ENCODE peak calls at places on chromosomes 1 and 21, in eight cellular contexts. E, W, G, F, X, N, U and K are unnamed samples.

GRCh38 chr1:101308935-101309333 is 72.1 kb downstream of the S1PR1 start:
- DNase-seq in E (no peak), W (no peak), G (no peak), F (no peak), X (no peak), N (no peak), U (no peak), K (peak; percentile 50)

GRCh38 chr1:192983349-192983980 is 75.7 kb downstream of the UCHL5 start:
- DNase-seq in E (no peak), W (no peak), G (no peak), F (no peak), X (no peak), N (no peak), U (no peak), K (peak; percentile 89)

GRCh38 chr1:92210701-92211100 is 7.0 kb upstream of the C1orf146 start:
- DNase-seq in E (no peak), W (no peak), G (no peak), F (no peak), X (peak; percentile 61), N (no peak), U (no peak), K (peak; percentile 49)

GRCh38 chr1:86972262-86972661 is 57.8 kb downstream of the HS2ST1 start:
- DNase-seq in E (no peak), W (no peak), G (no peak), F (no peak), X (no peak), N (no peak), U (no peak), K (peak; percentile 32)

GRCh38 chr1:179937668-179938259 is 16.8 kb upstream of the CEP350 start:
- DNase-seq in E (no peak), W (no peak), G (no peak), F (no peak), X (no peak), N (no peak), U (no peak), K (no peak)

GRCh38 chr1:212600980-212601379 is 7.6 kb upstream of the ATF3 start:
- DNase-seq in E (peak; percentile 18), W (no peak), G (no peak), F (no peak), X (no peak), N (no peak), U (no peak), K (peak; percentile 81)

GRCh38 chr21:32572574-32573420 is 12.5 kb downstream of the TCP10L start:
- DNase-seq in E (no peak), W (no peak), G (no peak), F (peak; percentile 66), X (no peak), N (no peak), U (no peak), K (peak; percentile 67)

GRCh38 chr1:95247607-95248006 is 13.6 kb downstream of the RWDD3 start:
- DNase-seq in E (no peak), W (no peak), G (no peak), F (no peak), X (no peak), N (no peak), U (no peak), K (no peak)

GRCh38 chr1:234208791-234209190 is 164.5 kb upstream of the COA6 start:
- DNase-seq in E (peak; percentile 1), W (no peak), G (no peak), F (no peak), X (no peak), N (no peak), U (no peak), K (peak; percentile 77)

GRCh38 chr1:3931310-3931700 is 31.2 kb upstream of the C1orf174 start:
- DNase-seq in E (no peak), W (no peak), G (no peak), F (no peak), X (no peak), N (no peak), U (no peak), K (no peak)

GRCh38 chr1:1069711-1070676 is 4.1 kb downstream of the RNF223 start:
- DNase-seq in E (no peak), W (peak; percentile 39), G (no peak), F (no peak), X (no peak), N (no peak), U (no peak), K (no peak)
- H3K4me3 ChIP-seq in E (no peak overlapping the region), W (peak overlapping the region; percentile 54), G (no peak overlapping the region), F (peak overlapping the region; percentile 56), X (no peak overlapping the region), N (peak overlapping the region; percentile 88), U (no peak overlapping the region), K (peak overlapping the region; percentile 44)

DNA sequence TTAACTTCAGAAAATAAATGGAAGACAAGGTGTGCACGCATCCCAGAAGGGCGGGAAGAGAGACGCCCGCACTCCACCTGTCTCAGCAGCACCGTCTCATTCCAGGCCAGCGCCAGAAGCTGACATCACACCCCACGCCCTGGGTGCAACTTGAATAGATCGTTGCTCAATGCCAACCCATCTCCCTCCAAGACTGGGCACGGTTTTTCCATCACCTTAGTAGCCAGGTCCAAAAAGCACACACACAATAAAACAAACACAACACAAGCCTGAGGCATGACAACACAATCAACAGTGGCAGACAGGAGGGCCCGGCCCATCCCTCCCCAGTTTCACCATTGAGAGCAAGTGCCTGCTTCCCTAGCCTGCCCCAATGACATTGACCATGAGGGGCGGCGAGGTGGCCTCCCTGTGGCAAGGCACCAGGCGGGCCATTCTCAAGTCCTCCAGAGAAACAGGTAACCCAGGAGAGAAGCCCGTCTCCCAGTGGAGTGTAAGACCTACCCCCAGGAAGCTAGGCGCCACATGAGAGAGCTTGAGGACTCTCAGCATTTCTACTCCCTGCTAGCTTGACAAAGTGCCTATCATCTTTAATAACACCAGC is 2.7 kb downstream of the IFFO2 start:
- DNase-seq in E (peak; percentile 10), W (no peak), G (no peak), F (peak; percentile 87), X (no peak), N (no peak), U (no peak), K (peak; percentile 51)
- H3K4me3 ChIP-seq in E (peak overlapping the region; percentile 80), W (no peak overlapping the region), G (peak overlapping the region; percentile 13), F (peak overlapping the region; percentile 76), X (peak overlapping the region; percentile 61), N (peak overlapping the region; percentile 66), U (no peak overlapping the region), K (peak overlapping the region; percentile 76)

DNA sequence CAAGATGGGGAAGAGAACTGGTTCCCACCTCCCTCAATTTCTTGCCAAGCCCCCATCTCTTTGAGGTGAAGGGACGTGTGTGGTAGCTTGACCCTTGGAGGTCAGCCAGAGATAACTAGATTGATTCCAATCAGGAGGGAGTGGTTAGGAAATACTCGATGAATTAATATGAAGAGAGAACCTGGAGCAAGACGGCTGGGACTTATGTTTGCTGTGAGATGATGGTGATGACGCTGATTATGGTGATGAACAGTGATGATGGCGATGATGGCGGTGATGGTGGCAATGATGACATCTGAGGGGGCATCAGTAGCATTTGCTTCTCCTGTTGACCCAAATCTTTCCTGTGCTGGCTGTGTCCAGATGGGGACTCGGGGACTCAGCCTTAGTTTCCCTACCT is 724 bp downstream of the PADI1 start:
- DNase-seq in E (no peak), W (no peak), G (no peak), F (no peak), X (no peak), N (no peak), U (no peak), K (no peak)
- H3K4me3 ChIP-seq in E (no peak overlapping the region), W (no peak overlapping the region), G (no peak overlapping the region), F (no peak overlapping the region), X (no peak overlapping the region), N (no peak overlapping the region), U (no peak overlapping the region), K (no peak overlapping the region)

GRCh38 chr1:155966135-155966534 is 12.2 kb downstream of the ARHGEF2 start:
- DNase-seq in E (no peak), W (peak; percentile 48), G (no peak), F (no peak), X (no peak), N (no peak), U (no peak), K (no peak)

GRCh38 chr1:155968670-155969069 is 9.7 kb downstream of the ARHGEF2 start:
- DNase-seq in E (no peak), W (no peak), G (peak; percentile 33), F (no peak), X (peak; percentile 41), N (no peak), U (no peak), K (no peak)

GRCh38 chr1:155966750-155967149 is 11.6 kb downstream of the ARHGEF2 start:
- DNase-seq in E (no peak), W (no peak), G (no peak), F (no peak), X (no peak), N (no peak), U (no peak), K (no peak)

GRCh38 chr1:155969377-155969791 is 9.0 kb downstream of the ARHGEF2 start:
- DNase-seq in E (no peak), W (no peak), G (no peak), F (no peak), X (no peak), N (no peak), U (no peak), K (no peak)

DNA sequence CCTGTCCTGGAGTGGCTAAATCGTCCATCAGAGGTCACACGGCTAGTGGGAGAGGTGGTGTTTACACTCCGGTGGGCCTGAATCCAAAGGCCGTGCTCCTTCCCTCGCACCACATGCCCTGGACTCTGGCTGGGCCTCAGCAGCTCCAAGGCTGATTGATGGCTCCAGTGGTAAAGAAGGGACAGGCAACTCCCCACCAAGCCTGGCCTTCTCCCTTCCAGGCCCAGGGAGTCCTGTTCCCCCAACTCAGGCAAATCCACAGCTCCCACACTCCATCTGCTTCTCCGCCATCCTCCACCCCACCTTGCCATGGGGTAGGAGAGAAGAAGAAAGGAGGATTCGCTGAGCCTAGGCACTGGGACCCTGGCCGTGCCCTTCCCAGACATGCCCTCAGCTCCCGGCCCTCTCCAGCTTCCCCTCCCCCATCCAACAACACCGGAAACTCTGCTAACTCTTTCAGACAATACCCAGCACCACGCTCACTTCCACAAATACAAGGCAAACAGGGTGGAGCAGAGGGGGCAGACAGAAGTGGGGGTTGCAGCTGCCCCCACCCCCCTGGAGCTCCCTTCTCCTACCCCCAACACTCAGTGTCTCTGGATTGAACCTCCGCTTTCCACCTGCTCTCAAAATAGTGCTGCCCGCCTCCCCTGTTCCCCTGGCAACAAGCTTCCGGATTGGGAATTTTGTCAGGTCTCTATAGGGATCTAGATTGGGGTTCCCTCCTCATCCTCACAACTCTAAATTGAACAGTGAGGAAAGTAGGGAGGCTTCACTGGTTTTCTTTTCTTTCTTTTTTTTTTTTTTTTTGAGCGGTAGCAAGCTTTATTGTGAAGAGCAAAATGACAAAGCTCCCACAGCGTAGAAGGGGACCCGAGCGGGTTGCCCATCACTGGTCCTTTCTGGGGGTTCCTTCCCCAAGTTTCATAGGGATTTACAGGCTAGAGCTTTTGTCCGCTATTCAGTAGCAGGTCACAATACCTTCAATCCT is 10.6 kb downstream of the ARHGEF2 start:
- DNase-seq in E (peak; percentile 20), W (no peak), G (no peak), F (no peak), X (no peak), N (no peak), U (no peak), K (no peak)
- H3K4me3 ChIP-seq in E (no peak overlapping the region), W (no peak overlapping the region), G (peak overlapping the region; percentile 5), F (peak overlapping the region; percentile 2), X (no peak overlapping the region), N (peak overlapping the region; percentile 31), U (no peak overlapping the region), K (no peak overlapping the region)